ENCODE peak calls at places on chromosomes 3 and 15, in eight cellular contexts. H is M059J, X is hippocampal formation, O is H7, P is substantia nigra, F is WTC11, S is NCI-H226, J is hepatocyte. U is an unnamed sample.

GRCh38 chr15:34038023-34038403 is 991 bp downstream of the AVEN start:
- DNase-seq in J (no peak), P (no peak), F (no peak), O (no peak), H (no peak), X (no peak), S (no peak), U (no peak)

GRCh38 chr15:73323956-73324355 is 44.8 kb downstream of the HCN4 start:
- DNase-seq in X (no peak), J (no peak), S (no peak), H (no peak), P (no peak), O (peak; percentile 58), F (no peak), U (no peak)

GRCh38 chr3:187227658-187228258 is 30.5 kb downstream of the RTP1 start:
- DNase-seq in O (no peak), J (no peak), H (peak; percentile 89), X (no peak), F (no peak), P (no peak), S (peak; percentile 88), U (no peak)

GRCh38 chr3:154122096-154122911 is 1.1 kb downstream of the ARHGEF26 start:
- DNase-seq in P (no peak), S (no peak), X (no peak), O (peak; percentile 71), J (peak; percentile 25), H (no peak), F (peak; percentile 51), U (no peak)

GRCh38 chr3:155232605-155233004 is 60.9 kb downstream of the STRIT1 start:
- DNase-seq in H (peak; percentile 92), S (peak; percentile 46), F (no peak), J (peak; percentile 38), O (no peak), P (no peak), X (no peak), U (no peak)

GRCh38 chr3:143354342-143354741 is 234.8 kb downstream of the CHST2 start:
- DNase-seq in H (no peak), O (no peak), S (no peak), F (no peak), X (no peak), P (no peak), J (no peak), U (no peak)

GRCh38 chr3:112303811-112304325 is 9.9 kb upstream of the SLC9C1 start:
- DNase-seq in X (peak; percentile 31), P (no peak), J (peak; percentile 33), H (peak; percentile 50), O (no peak), F (no peak), S (no peak), U (no peak)

GRCh38 chr3:177642482-177643163 is 445.3 kb upstream of the TBL1XR1 start:
- DNase-seq in S (no peak), X (no peak), F (no peak), H (no peak), O (no peak), J (no peak), P (peak; percentile 11), U (peak; percentile 24)

GRCh38 chr3:177211503-177212277 is 14.4 kb upstream of the TBL1XR1 start:
- DNase-seq in J (peak; percentile 70), P (no peak), O (no peak), F (no peak), X (no peak), S (no peak), H (no peak), U (no peak)

GRCh38 chr3:106566277-106566676 is 697.5 kb upstream of the CBLB start:
- DNase-seq in X (no peak), S (no peak), H (peak; percentile 55), P (no peak), J (no peak), O (peak; percentile 16), F (peak; percentile 12), U (no peak)

GRCh38 chr3:52326976-52327375 is 10.9 kb downstream of the DNAH1 start:
- DNase-seq in S (no peak), H (no peak), J (no peak), F (no peak), P (no peak), O (no peak), X (no peak), U (no peak)

GRCh38 chr3:123602325-123602724 is 17.5 kb upstream of the HACD2 start:
- DNase-seq in H (peak; percentile 79), X (no peak), J (peak; percentile 33), O (no peak), P (no peak), F (no peak), S (peak; percentile 69), U (no peak)

GRCh38 chr3:54433846-54434245 is 311.5 kb downstream of the CACNA2D3 start:
- DNase-seq in F (peak; percentile 82), X (no peak), S (peak; percentile 7), P (no peak), H (peak; percentile 35), J (peak; percentile 57), O (peak; percentile 45), U (no peak)

GRCh38 chr3:88779482-88779881 is 327.9 kb upstream of the EPHA3 start:
- DNase-seq in J (no peak), H (no peak), S (no peak), X (no peak), P (no peak), O (no peak), F (no peak), U (no peak)

GRCh38 chr3:141681390-141681780 is 56.7 kb upstream of the RNF7 start:
- DNase-seq in S (no peak), X (no peak), H (no peak), P (no peak), J (no peak), O (no peak), F (no peak), U (no peak)

GRCh38 chr3:39208463-39209055 is 16.2 kb upstream of the XIRP1 start:
- DNase-seq in H (peak; percentile 57), P (no peak), S (peak; percentile 39), X (peak; percentile 52), J (peak; percentile 76), O (peak; percentile 67), F (peak; percentile 56), U (peak; percentile 70)

GRCh38 chr3:154176036-154176435 is 54.8 kb downstream of the ARHGEF26 start:
- DNase-seq in H (no peak), F (no peak), S (no peak), J (no peak), P (no peak), X (no peak), O (no peak), U (no peak)

GRCh38 chr3:69411331-69411730 is 25.4 kb upstream of the FRMD4B start:
- DNase-seq in X (no peak), O (no peak), S (peak; percentile 47), F (no peak), P (no peak), H (peak; percentile 58), J (no peak), U (no peak)

GRCh38 chr3:70973558-70973957 is 610.0 kb downstream of the FOXP1 start:
- DNase-seq in X (no peak), S (no peak), F (no peak), O (no peak), H (no peak), P (no peak), J (no peak), U (no peak)

GRCh38 chr3:49553690-49554634 is at the start of gene BSN:
- DNase-seq in P (peak; percentile 84), O (peak; percentile 100), J (peak; percentile 97), H (peak; percentile 73), F (peak; percentile 93), X (peak; percentile 82), S (peak; percentile 75), U (peak; percentile 89)

GRCh38 chr3:41164776-41165175 is 34.5 kb upstream of the CTNNB1 start:
- DNase-seq in P (no peak), S (no peak), J (no peak), O (no peak), H (no peak), X (no peak), F (no peak), U (no peak)

GRCh38 chr3:11847607-11848006 is 922 bp upstream of the TAMM41 start:
- DNase-seq in J (no peak), S (no peak), P (no peak), O (peak; percentile 26), X (no peak), H (peak; percentile 5), F (no peak), U (no peak)

GRCh38 chr3:11562277-11562881 is 81.3 kb downstream of the VGLL4 start:
- DNase-seq in H (no peak), X (no peak), P (no peak), O (peak; percentile 49), S (no peak), F (no peak), J (no peak), U (no peak)

GRCh38 chr15:80551348-80551747 is 143.8 kb upstream of the ABHD17C start:
- DNase-seq in X (no peak), S (no peak), H (no peak), J (no peak), O (no peak), P (no peak), F (no peak), U (no peak)

GRCh38 chr3:100769693-100770092 is 60.4 kb downstream of the TFG start:
- DNase-seq in J (no peak), P (no peak), H (no peak), S (no peak), O (peak; percentile 48), X (no peak), F (no peak), U (no peak)

GRCh38 chr3:197508051-197508451 is 47.7 kb downstream of the BDH1 start:
- DNase-seq in J (no peak), P (no peak), O (no peak), X (no peak), F (no peak), H (no peak), S (no peak), U (no peak)

GRCh38 chr15:24956131-24956838 is 1.5 kb downstream of the SNRPN start:
- DNase-seq in X (peak; percentile 54), H (peak; percentile 83), P (peak; percentile 62), S (no peak), J (peak; percentile 88), F (peak; percentile 67), O (peak; percentile 75), U (peak; percentile 82)

GRCh38 chr3:136626448-136626847 is 125.7 kb downstream of the STAG1 start:
- DNase-seq in O (no peak), F (no peak), S (no peak), J (peak; percentile 4), X (no peak), H (no peak), P (no peak), U (no peak)

GRCh38 chr15:74604983-74605809 is 10.4 kb upstream of the CLK3 start:
- DNase-seq in P (no peak), O (no peak), S (no peak), X (no peak), F (no peak), J (no peak), H (peak; percentile 28), U (no peak)

GRCh38 chr3:55524565-55525244 is 37.6 kb upstream of the WNT5A start:
- DNase-seq in J (no peak), H (peak; percentile 96), P (no peak), X (peak; percentile 3), O (no peak), S (peak; percentile 67), F (no peak), U (no peak)